ENCODE peak calls at places on chromosomes 11 and 22, in nine cellular contexts. E is astrocyte of the spinal cord, X is H9, F is MCF 10A, U is WTC11, H is AG04450, W is neural crest cell, Z is AG10803, K is IMR-90. J is an unnamed sample.

GRCh38 chr22:49404576-49405199 is 423.0 kb downstream of the BRD1 start:
- DNase-seq in H (no peak), K (no peak), E (peak), X (peak), W (no peak), Z (no peak), F (no peak), U (no peak), J (no peak)

GRCh38 chr22:40556641-40557040 is 79.9 kb downstream of the MRTFA start:
- DNase-seq in X (no peak), Z (no peak), K (no peak), E (no peak), F (no peak), H (no peak), U (no peak), W (no peak), J (no peak)

GRCh38 chr11:57348052-57348451 is 9.9 kb downstream of the P2RX3 start:
- DNase-seq in W (no peak), Z (no peak), E (no peak), K (no peak), X (no peak), H (no peak), U (no peak), F (no peak), J (no peak)

GRCh38 chr11:2566223-2567025 is 121.6 kb downstream of the KCNQ1 start:
- DNase-seq in Z (no peak), E (no peak), F (no peak), U (no peak), H (no peak), X (no peak), W (no peak), K (no peak), J (no peak)

GRCh38 chr11:1827095-1827797 is 7.5 kb upstream of the SYT8 start:
- DNase-seq in F (peak), E (peak), X (no peak), U (no peak), Z (peak), K (peak), H (no peak), W (no peak), J (peak)

GRCh38 chr22:48920776-48921241 is 906.9 kb downstream of the BRD1 start:
- DNase-seq in K (no peak), Z (no peak), U (no peak), X (peak), H (no peak), F (no peak), W (no peak), E (no peak), J (no peak)

GRCh38 chr11:69928124-69928523 is 108.9 kb upstream of the FGF3 start:
- DNase-seq in W (no peak), X (no peak), Z (no peak), E (no peak), H (no peak), U (peak), F (no peak), K (no peak), J (no peak)

GRCh38 chr11:123069878-123070821 is 8.2 kb upstream of the HSPA8 start:
- DNase-seq in X (no peak), K (no peak), U (no peak), H (no peak), E (no peak), W (no peak), F (no peak), Z (no peak), J (no peak)

GRCh38 chr11:76245720-76246119 is 39.4 kb upstream of the WNT11 start:
- DNase-seq in H (no peak), E (no peak), X (no peak), Z (no peak), W (no peak), U (no peak), K (no peak), F (no peak), J (no peak)

GRCh38 chr11:47924184-47924671 is 56.1 kb upstream of the PTPRJ start:
- DNase-seq in F (peak), Z (peak), E (peak), X (no peak), W (no peak), U (no peak), H (no peak), K (peak), J (peak)

GRCh38 chr11:85745626-85746025 is 59.6 kb upstream of the CCDC89 start:
- DNase-seq in K (no peak), F (no peak), H (no peak), U (no peak), Z (no peak), X (no peak), E (no peak), W (no peak), J (no peak)

GRCh38 chr11:116281173-116282160 is 491.3 kb downstream of the BUD13 start:
- DNase-seq in K (no peak), H (no peak), U (no peak), Z (no peak), E (no peak), X (no peak), W (no peak), F (no peak), J (no peak)

GRCh38 chr11:116275634-116276033 is 497.2 kb downstream of the BUD13 start:
- DNase-seq in E (no peak), Z (no peak), K (no peak), H (no peak), W (no peak), F (no peak), X (no peak), U (no peak), J (no peak)

GRCh38 chr11:116278076-116278475 is 494.7 kb downstream of the BUD13 start:
- DNase-seq in K (no peak), Z (no peak), W (no peak), U (no peak), X (no peak), E (no peak), H (no peak), F (no peak), J (no peak)

GRCh38 chr11:116272181-116272789 is 500.5 kb downstream of the BUD13 start:
- DNase-seq in Z (no peak), U (no peak), X (no peak), E (no peak), F (no peak), K (no peak), H (no peak), W (no peak), J (no peak)

DNA sequence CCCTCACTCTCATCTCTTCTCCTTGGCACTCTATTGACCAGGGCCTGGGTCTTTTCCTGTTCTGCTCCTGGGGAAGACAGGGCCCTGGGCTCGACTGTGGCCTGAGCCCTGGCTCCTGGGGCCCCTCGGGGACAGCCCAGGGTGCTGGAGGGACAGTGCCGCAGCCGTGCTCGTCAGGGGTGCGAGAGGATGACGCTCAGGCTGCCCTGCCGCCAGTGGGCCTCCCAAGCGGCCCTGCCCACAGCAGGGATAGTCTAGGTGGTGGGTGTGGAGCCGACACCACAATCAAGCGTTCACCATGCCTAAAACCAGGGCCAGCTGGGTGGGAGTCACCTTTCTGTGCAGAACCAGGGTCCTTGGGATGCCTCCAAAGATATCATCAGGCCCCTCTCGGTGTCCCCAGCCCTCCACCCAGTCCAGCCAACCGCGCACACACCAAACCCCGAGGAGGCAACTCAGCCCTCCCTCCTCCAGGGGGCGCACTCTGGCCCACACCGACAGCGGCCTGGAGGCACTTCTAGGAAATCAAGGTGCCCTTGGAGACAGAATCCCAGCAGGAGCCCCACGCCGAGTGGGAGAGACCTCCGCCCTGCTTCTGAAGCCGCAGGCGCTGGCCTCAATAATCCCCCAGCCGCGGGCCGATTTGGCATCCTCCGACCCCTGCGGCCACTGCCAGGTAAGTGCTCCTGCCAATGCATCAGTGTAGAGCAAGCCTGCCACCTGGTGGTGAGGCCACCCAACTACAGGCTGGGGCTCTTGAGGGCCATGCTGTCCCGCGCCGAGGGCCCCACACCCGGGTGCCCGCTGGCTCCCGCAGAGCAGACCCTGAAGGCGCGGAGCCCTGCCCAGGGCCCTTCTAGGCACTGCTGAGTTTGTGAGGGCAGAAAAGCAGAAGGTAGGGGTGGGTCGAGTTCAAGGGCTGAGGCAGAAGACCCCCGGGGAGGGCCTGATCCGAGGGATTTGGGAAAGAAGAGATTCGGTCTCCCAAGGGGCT is 496.4 kb downstream of the BUD13 start:
- DNase-seq in E (peak), U (peak), K (peak), H (peak), W (peak), Z (peak), X (peak), F (peak), J (no peak)
- TF ChIP-seq CTCF in E (peak), U (peak), K (peak), H (peak), W (peak), Z (peak), X (peak), F (peak), J (peak)

DNA sequence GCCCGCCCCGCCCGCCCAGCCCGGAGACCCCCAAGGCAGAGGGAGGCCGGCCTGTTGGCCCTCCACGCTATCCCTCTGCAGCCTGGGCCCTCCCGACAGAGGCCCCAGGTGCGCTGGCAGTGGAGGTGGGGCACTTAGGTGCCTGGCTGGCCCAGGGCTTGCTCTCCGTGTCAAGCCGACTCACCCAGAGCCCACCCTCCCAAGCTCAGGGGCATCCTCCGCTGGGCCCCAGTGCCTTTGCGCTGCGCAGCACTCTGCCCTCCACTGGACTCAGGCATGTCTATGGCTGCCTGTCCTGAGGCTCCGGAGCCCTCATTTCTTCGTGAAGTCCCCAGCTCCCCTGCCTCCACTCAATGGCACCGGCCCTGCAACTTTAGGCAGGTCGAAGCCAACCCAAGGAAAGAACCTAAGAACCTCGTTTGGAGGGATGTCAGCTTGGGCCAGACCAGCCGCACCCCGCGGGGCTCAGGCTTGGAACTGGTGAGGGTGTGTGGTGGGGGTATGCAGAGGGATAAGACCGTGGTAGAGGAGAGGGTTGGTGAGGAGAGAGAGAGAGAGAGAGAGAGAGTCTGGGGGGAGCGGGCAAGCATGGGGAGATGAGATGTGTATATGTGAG is 6.1 kb downstream of the SMIM45 start:
- DNase-seq in K (no peak), Z (no peak), F (no peak), H (no peak), E (no peak), X (no peak), U (no peak), W (no peak), J (no peak)
- TF ChIP-seq CTCF in K (no peak), Z (no peak), F (no peak), H (no peak), E (no peak), X (peak), U (no peak), W (peak), J (no peak)

GRCh38 chr11:46446343-46446751 is 54.8 kb upstream of the CHRM4 start:
- DNase-seq in F (peak), K (peak), H (no peak), W (no peak), U (no peak), Z (peak), X (no peak), E (peak), J (peak)
- TF ChIP-seq CTCF in F (no peak), K (peak), H (peak), W (no peak), U (no peak), Z (peak), X (peak), E (no peak), J (peak)

DNA sequence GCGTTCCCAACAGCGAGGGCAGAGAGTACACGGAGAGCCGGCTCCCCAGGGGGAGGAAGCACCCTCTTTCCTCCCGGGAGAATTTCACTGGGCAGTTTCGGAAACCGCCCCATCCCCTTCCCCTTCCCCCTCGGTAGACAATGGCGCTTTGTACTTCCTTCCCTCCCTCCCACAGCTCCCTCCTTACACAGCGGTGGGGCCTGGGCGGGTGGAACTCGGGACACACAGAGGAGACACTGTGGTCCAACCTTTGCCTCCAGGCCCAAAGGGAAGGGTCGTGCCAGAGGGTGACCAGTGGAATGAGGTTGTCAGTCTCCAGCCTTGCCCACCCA is 4.3 kb downstream of the SMTN start:
- DNase-seq in H (no peak), F (no peak), W (peak), E (no peak), Z (no peak), K (no peak), U (peak), X (no peak), J (no peak)
- TF ChIP-seq CTCF in H (no peak), F (no peak), W (no peak), E (no peak), Z (no peak), K (no peak), U (no peak), X (no peak), J (peak)

DNA sequence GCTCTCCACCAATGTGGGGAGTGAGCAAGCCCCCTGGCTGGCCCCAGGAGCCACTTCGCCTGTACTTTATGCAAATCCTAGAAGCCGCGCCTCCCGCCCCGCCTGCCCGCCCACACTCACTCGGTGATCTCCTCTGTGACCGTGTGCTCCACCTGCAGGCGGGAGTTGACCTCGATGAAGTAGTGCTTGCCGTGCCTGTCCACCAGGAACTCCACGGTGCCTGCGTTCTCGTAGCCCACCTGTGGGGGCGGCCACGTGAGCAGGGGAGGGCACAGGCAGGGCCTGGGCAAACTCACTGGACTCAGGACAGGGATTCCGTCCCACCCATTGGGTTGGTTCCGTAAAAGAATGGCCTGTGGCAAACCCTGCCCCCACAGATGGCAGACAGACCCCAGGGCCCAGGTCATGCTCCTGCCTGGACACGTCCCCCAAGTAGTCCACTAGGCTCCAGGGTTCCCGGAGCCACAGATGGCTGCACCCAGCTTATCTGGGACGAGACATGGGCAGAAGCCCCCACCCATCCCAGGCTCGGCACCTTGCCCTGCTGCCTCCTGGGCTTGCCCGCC is 11.9 kb downstream of the LRFN4 start:
- DNase-seq in K (no peak), E (no peak), H (no peak), U (peak), F (peak), X (peak), Z (no peak), W (no peak), J (no peak)
- TF ChIP-seq CTCF in K (no peak), E (no peak), H (no peak), U (peak), F (peak), X (peak), Z (no peak), W (peak), J (peak)

GRCh38 chr11:6273188-6273587 is 13.6 kb downstream of the CCKBR start:
- DNase-seq in K (no peak), E (no peak), X (no peak), F (no peak), Z (no peak), U (no peak), W (no peak), H (no peak), J (no peak)

GRCh38 chr11:6268811-6269210 is 9.2 kb downstream of the CCKBR start:
- DNase-seq in Z (no peak), W (no peak), U (no peak), K (peak), H (no peak), F (no peak), E (no peak), X (no peak), J (no peak)

GRCh38 chr11:6271598-6271997 is 12.0 kb downstream of the CCKBR start:
- DNase-seq in K (no peak), F (no peak), E (no peak), Z (no peak), W (no peak), U (no peak), X (no peak), H (no peak), J (no peak)

GRCh38 chr11:6270584-6271246 is 11.1 kb downstream of the CCKBR start:
- DNase-seq in X (peak), W (no peak), F (no peak), E (no peak), K (no peak), U (no peak), Z (no peak), H (no peak), J (no peak)

DNA sequence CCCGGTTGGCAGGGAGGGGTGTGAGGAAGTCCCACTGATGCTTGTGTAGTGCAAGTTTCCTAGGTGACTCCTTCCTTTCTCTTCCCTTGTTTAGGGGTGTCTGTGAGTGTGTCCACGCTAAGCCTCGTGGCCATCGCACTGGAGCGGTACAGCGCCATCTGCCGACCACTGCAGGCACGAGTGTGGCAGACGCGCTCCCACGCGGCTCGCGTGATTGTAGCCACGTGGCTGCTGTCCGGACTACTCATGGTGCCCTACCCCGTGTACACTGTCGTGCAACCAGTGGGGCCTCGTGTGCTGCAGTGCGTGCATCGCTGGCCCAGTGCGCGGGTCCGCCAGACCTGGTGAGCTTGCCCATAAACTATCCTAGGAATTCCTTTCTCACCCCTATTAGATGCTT is 10.4 kb downstream of the CCKBR start:
- DNase-seq in X (peak), F (no peak), K (no peak), H (no peak), E (no peak), U (peak), W (no peak), Z (no peak), J (no peak)
- TF ChIP-seq CTCF in X (peak), F (no peak), K (no peak), H (no peak), E (no peak), U (peak), W (no peak), Z (peak), J (no peak)

DNA sequence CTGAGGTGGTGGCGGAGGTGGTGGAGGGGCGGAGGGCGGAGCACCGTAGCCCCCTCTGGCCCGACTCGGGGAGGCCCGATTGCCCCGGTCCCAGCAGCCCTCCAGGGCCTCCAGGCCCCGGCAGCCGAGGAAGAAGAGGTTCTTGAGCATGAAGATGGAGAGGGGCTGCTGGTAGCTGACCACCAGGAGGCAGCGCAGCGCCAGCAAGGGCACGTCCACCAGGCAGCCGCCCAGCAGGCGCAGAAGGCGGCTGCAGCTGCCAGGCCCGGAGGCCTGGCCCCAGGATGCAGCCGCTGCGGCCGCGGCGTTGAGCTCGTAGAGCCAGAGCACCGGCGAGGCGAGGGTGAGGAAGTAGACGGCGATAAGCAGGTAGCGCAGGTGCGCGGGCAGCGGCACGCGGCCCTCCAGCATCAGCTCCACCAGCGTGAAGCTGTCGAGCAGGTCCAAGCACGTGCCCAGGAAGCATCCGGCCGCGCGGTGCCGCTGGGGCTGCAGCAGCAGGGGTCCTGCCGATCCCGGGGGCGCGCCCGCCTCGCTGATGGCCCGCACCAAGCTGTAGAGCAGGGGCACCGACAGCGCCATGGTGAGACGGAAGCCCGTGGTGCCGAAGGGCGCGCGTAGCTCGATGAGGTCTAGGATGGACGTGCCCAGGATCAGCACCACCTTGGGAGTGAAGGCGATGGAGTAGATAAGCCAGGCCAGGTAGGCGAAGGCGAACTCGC is 1.5 kb downstream of the TMEM121B start:
- DNase-seq in W (peak), K (no peak), X (peak), U (peak), Z (no peak), H (no peak), E (no peak), F (no peak), J (no peak)
- TF ChIP-seq CTCF in W (peak), K (no peak), X (peak), U (peak), Z (peak), H (no peak), E (peak), F (peak), J (peak)

GRCh38 chr11:64088159-64089026 is 52.7 kb downstream of the FLRT1 start:
- DNase-seq in H (no peak), U (peak), W (no peak), Z (no peak), K (no peak), X (peak), E (no peak), F (peak), J (no peak)
- TF ChIP-seq CTCF in H (peak), U (no peak), W (peak), Z (peak), K (no peak), X (peak), E (peak), F (peak), J (peak)

J was measured in HFFc6.